ENCODE peak calls at places on chromosomes 5 and 9, in eight cellular contexts. One of them, this sample, is unnamed. For H3K9me3, the result is how much of the 10 kb centered on the place peaks cover.

GRCh38 chr5:95959051-95959963 is 2.3 kb downstream of the ELL2 start:
- DNase-seq in transverse colon: peak
- DNase-seq in right cardiac atrium: no peak
- DNase-seq in AG04450: no peak
- DNase-seq in stomach: no peak
- DNase-seq in Peyer's patch: peak
- DNase-seq in left ventricle myocardium inferior: no peak
- DNase-seq in mucosa of descending colon: no peak
- DNase-seq in this sample: no peak

GRCh38 chr5:167814828-167815227 is 476.6 kb upstream of the WWC1 start:
- DNase-seq in transverse colon: no peak
- DNase-seq in right cardiac atrium: no peak
- DNase-seq in AG04450: peak
- DNase-seq in stomach: no peak
- DNase-seq in Peyer's patch: no peak
- DNase-seq in left ventricle myocardium inferior: no peak
- DNase-seq in mucosa of descending colon: no peak
- DNase-seq in this sample: no peak

GRCh38 chr5:80204808-80205614 is 50.8 kb downstream of the SERINC5 start:
- DNase-seq in transverse colon: no peak
- DNase-seq in right cardiac atrium: no peak
- DNase-seq in AG04450: no peak
- DNase-seq in stomach: peak
- DNase-seq in Peyer's patch: no peak
- DNase-seq in left ventricle myocardium inferior: peak
- DNase-seq in mucosa of descending colon: peak
- DNase-seq in this sample: no peak

GRCh38 chr5:37222181-37222580 is 27.0 kb downstream of the CPLANE1 start:
- DNase-seq in transverse colon: no peak
- DNase-seq in right cardiac atrium: no peak
- DNase-seq in AG04450: no peak
- DNase-seq in stomach: no peak
- DNase-seq in Peyer's patch: no peak
- DNase-seq in left ventricle myocardium inferior: no peak
- DNase-seq in mucosa of descending colon: no peak
- DNase-seq in this sample: no peak

GRCh38 chr5:78077369-78078068 is 217.0 kb downstream of the AP3B1 start:
- DNase-seq in transverse colon: no peak
- DNase-seq in right cardiac atrium: no peak
- DNase-seq in AG04450: no peak
- DNase-seq in stomach: no peak
- DNase-seq in Peyer's patch: no peak
- DNase-seq in left ventricle myocardium inferior: no peak
- DNase-seq in mucosa of descending colon: no peak
- DNase-seq in this sample: no peak

GRCh38 chr9:12163775-12164458 is 529.3 kb upstream of the TYRP1 start:
- DNase-seq in transverse colon: no peak
- DNase-seq in right cardiac atrium: no peak
- DNase-seq in AG04450: no peak
- DNase-seq in stomach: no peak
- DNase-seq in Peyer's patch: no peak
- DNase-seq in left ventricle myocardium inferior: no peak
- DNase-seq in mucosa of descending colon: no peak
- DNase-seq in this sample: no peak

GRCh38 chr9:114958021-114958846 is 27.8 kb upstream of the TNFSF8 start:
- DNase-seq in transverse colon: peak
- DNase-seq in right cardiac atrium: peak
- DNase-seq in AG04450: no peak
- DNase-seq in stomach: no peak
- DNase-seq in Peyer's patch: no peak
- DNase-seq in left ventricle myocardium inferior: peak
- DNase-seq in mucosa of descending colon: peak
- DNase-seq in this sample: no peak

GRCh38 chr5:92665506-92665905 is 915.5 kb downstream of the NR2F1-AS1 start:
- DNase-seq in transverse colon: no peak
- DNase-seq in right cardiac atrium: no peak
- DNase-seq in AG04450: no peak
- DNase-seq in stomach: no peak
- DNase-seq in Peyer's patch: no peak
- DNase-seq in left ventricle myocardium inferior: no peak
- DNase-seq in mucosa of descending colon: no peak
- DNase-seq in this sample: no peak

GRCh38 chr9:108439967-108440366 is 415.8 kb downstream of the ACTL7B start:
- DNase-seq in transverse colon: no peak
- DNase-seq in right cardiac atrium: no peak
- DNase-seq in AG04450: no peak
- DNase-seq in stomach: no peak
- DNase-seq in Peyer's patch: no peak
- DNase-seq in left ventricle myocardium inferior: no peak
- DNase-seq in mucosa of descending colon: no peak
- DNase-seq in this sample: no peak

GRCh38 chr5:151243564-151243963 is 9.4 kb upstream of the GM2A start:
- DNase-seq in transverse colon: no peak
- DNase-seq in right cardiac atrium: no peak
- DNase-seq in AG04450: no peak
- DNase-seq in stomach: no peak
- DNase-seq in Peyer's patch: no peak
- DNase-seq in left ventricle myocardium inferior: no peak
- DNase-seq in mucosa of descending colon: no peak
- DNase-seq in this sample: no peak

GRCh38 chr5:95631991-95632675 is 12.2 kb downstream of the GPR150 start:
- DNase-seq in transverse colon: peak
- DNase-seq in right cardiac atrium: no peak
- DNase-seq in AG04450: no peak
- DNase-seq in stomach: no peak
- DNase-seq in Peyer's patch: no peak
- DNase-seq in left ventricle myocardium inferior: no peak
- DNase-seq in mucosa of descending colon: no peak
- DNase-seq in this sample: peak

GRCh38 chr5:130762031-130762430 is 403.0 kb downstream of the HINT1 start:
- DNase-seq in transverse colon: no peak
- DNase-seq in right cardiac atrium: no peak
- DNase-seq in AG04450: no peak
- DNase-seq in stomach: no peak
- DNase-seq in Peyer's patch: no peak
- DNase-seq in left ventricle myocardium inferior: no peak
- DNase-seq in mucosa of descending colon: no peak
- DNase-seq in this sample: no peak

GRCh38 chr9:119639287-119639955 is 270.2 kb upstream of the BRINP1 start:
- DNase-seq in transverse colon: no peak
- DNase-seq in right cardiac atrium: no peak
- DNase-seq in AG04450: no peak
- DNase-seq in stomach: no peak
- DNase-seq in Peyer's patch: no peak
- DNase-seq in left ventricle myocardium inferior: no peak
- DNase-seq in mucosa of descending colon: no peak
- DNase-seq in this sample: no peak

GRCh38 chr9:18438300-18438925 is 35.5 kb upstream of the ADAMTSL1 start:
- DNase-seq in transverse colon: no peak
- DNase-seq in right cardiac atrium: peak
- DNase-seq in AG04450: no peak
- DNase-seq in stomach: peak
- DNase-seq in Peyer's patch: peak
- DNase-seq in left ventricle myocardium inferior: peak
- DNase-seq in mucosa of descending colon: no peak
- DNase-seq in this sample: no peak

GRCh38 chr9:18442629-18443491 is 31.1 kb upstream of the ADAMTSL1 start:
- DNase-seq in transverse colon: peak
- DNase-seq in right cardiac atrium: peak
- DNase-seq in AG04450: peak
- DNase-seq in stomach: peak
- DNase-seq in Peyer's patch: peak
- DNase-seq in left ventricle myocardium inferior: peak
- DNase-seq in mucosa of descending colon: peak
- DNase-seq in this sample: peak

GRCh38 chr9:18438951-18439350 is 35.0 kb upstream of the ADAMTSL1 start:
- DNase-seq in transverse colon: no peak
- DNase-seq in right cardiac atrium: no peak
- DNase-seq in AG04450: no peak
- DNase-seq in stomach: no peak
- DNase-seq in Peyer's patch: no peak
- DNase-seq in left ventricle myocardium inferior: no peak
- DNase-seq in mucosa of descending colon: no peak
- DNase-seq in this sample: no peak

GRCh38 chr9:18437315-18438200 is 36.4 kb upstream of the ADAMTSL1 start:
- DNase-seq in transverse colon: no peak
- DNase-seq in right cardiac atrium: peak
- DNase-seq in AG04450: no peak
- DNase-seq in stomach: peak
- DNase-seq in Peyer's patch: peak
- DNase-seq in left ventricle myocardium inferior: peak
- DNase-seq in mucosa of descending colon: no peak
- DNase-seq in this sample: no peak

DNA sequence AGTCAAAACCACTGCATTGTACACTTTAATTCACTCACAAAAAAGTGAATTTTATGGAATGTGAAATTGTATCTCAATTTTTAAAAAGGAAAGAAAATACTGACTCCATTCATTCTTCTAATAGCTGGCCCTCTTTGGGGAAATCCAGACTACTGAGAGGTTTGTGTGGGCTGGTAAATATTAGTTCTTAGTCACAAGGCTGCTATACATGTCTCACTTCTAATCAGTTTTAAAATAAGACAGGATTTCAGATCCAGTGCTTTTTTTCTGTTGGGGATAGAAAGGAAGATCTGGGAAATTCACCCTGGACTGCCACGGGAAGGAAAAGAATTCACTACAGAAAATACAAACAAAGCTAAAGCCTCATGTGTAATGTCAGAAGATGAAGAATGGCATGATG is 32.7 kb upstream of the ADAMTSL1 start:
- DNase-seq in transverse colon: no peak
- DNase-seq in right cardiac atrium: no peak
- DNase-seq in AG04450: no peak
- DNase-seq in stomach: no peak
- DNase-seq in Peyer's patch: no peak
- DNase-seq in left ventricle myocardium inferior: no peak
- DNase-seq in mucosa of descending colon: no peak
- DNase-seq in this sample: no peak
- H3K9me3 ChIP-seq in transverse colon: under half
- H3K9me3 ChIP-seq in right cardiac atrium: under half
- H3K9me3 ChIP-seq in AG04450: under half
- H3K9me3 ChIP-seq in stomach: under half
- H3K9me3 ChIP-seq in Peyer's patch: under half
- H3K9me3 ChIP-seq in left ventricle myocardium inferior: under half
- H3K9me3 ChIP-seq in mucosa of descending colon: under half
- H3K9me3 ChIP-seq in this sample: under half

DNA sequence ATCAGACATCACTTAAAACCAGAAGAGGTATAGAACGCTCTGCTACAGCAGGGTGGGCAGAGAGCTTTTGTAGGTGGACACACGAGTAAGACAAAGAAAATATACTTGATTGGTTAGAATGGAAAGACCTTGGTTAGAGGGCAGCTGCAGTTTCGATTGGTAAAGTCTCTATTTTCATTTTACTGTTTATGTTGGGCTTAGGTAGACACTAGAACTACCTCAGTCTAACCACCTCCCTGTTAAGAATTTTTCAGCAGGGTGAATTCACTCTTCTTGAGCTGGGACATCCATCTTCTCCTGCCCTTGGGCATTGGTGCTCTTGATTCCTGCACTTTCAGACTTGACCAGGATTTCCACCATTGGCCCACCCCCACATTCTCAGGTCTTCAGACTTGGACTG is 116.3 kb downstream of the BASP1 start:
- DNase-seq in transverse colon: no peak
- DNase-seq in right cardiac atrium: no peak
- DNase-seq in AG04450: no peak
- DNase-seq in stomach: no peak
- DNase-seq in Peyer's patch: no peak
- DNase-seq in left ventricle myocardium inferior: no peak
- DNase-seq in mucosa of descending colon: no peak
- DNase-seq in this sample: no peak
- H3K9me3 ChIP-seq in transverse colon: under half
- H3K9me3 ChIP-seq in right cardiac atrium: under half
- H3K9me3 ChIP-seq in AG04450: under half
- H3K9me3 ChIP-seq in stomach: under half
- H3K9me3 ChIP-seq in Peyer's patch: under half
- H3K9me3 ChIP-seq in left ventricle myocardium inferior: under half
- H3K9me3 ChIP-seq in mucosa of descending colon: under half
- H3K9me3 ChIP-seq in this sample: under half

GRCh38 chr5:5798041-5798827 is 375.8 kb downstream of the ICE1 start:
- DNase-seq in transverse colon: no peak
- DNase-seq in right cardiac atrium: no peak
- DNase-seq in AG04450: no peak
- DNase-seq in stomach: no peak
- DNase-seq in Peyer's patch: no peak
- DNase-seq in left ventricle myocardium inferior: no peak
- DNase-seq in mucosa of descending colon: no peak
- DNase-seq in this sample: no peak

GRCh38 chr5:5799229-5799628 is 376.8 kb downstream of the ICE1 start:
- DNase-seq in transverse colon: no peak
- DNase-seq in right cardiac atrium: no peak
- DNase-seq in AG04450: no peak
- DNase-seq in stomach: no peak
- DNase-seq in Peyer's patch: no peak
- DNase-seq in left ventricle myocardium inferior: no peak
- DNase-seq in mucosa of descending colon: no peak
- DNase-seq in this sample: no peak

GRCh38 chr5:5800801-5801761 is 378.6 kb downstream of the ICE1 start:
- DNase-seq in transverse colon: no peak
- DNase-seq in right cardiac atrium: no peak
- DNase-seq in AG04450: no peak
- DNase-seq in stomach: no peak
- DNase-seq in Peyer's patch: no peak
- DNase-seq in left ventricle myocardium inferior: peak
- DNase-seq in mucosa of descending colon: no peak
- DNase-seq in this sample: no peak

GRCh38 chr5:5795074-5795779 is 372.8 kb downstream of the ICE1 start:
- DNase-seq in transverse colon: no peak
- DNase-seq in right cardiac atrium: peak
- DNase-seq in AG04450: no peak
- DNase-seq in stomach: no peak
- DNase-seq in Peyer's patch: no peak
- DNase-seq in left ventricle myocardium inferior: peak
- DNase-seq in mucosa of descending colon: no peak
- DNase-seq in this sample: no peak

GRCh38 chr5:5799826-5800225 is 377.3 kb downstream of the ICE1 start:
- DNase-seq in transverse colon: no peak
- DNase-seq in right cardiac atrium: no peak
- DNase-seq in AG04450: no peak
- DNase-seq in stomach: no peak
- DNase-seq in Peyer's patch: no peak
- DNase-seq in left ventricle myocardium inferior: no peak
- DNase-seq in mucosa of descending colon: no peak
- DNase-seq in this sample: no peak
- H3K9me3 ChIP-seq in transverse colon: under half
- H3K9me3 ChIP-seq in right cardiac atrium: under half
- H3K9me3 ChIP-seq in AG04450: half or more
- H3K9me3 ChIP-seq in stomach: under half
- H3K9me3 ChIP-seq in Peyer's patch: under half
- H3K9me3 ChIP-seq in left ventricle myocardium inferior: under half
- H3K9me3 ChIP-seq in mucosa of descending colon: under half
- H3K9me3 ChIP-seq in this sample: under half

GRCh38 chr5:179033004-179033580 is 9.5 kb downstream of the ZNF879 start:
- DNase-seq in transverse colon: no peak
- DNase-seq in right cardiac atrium: no peak
- DNase-seq in AG04450: no peak
- DNase-seq in stomach: no peak
- DNase-seq in Peyer's patch: no peak
- DNase-seq in left ventricle myocardium inferior: no peak
- DNase-seq in mucosa of descending colon: no peak
- DNase-seq in this sample: no peak
- H3K9me3 ChIP-seq in transverse colon: half or more
- H3K9me3 ChIP-seq in right cardiac atrium: under half
- H3K9me3 ChIP-seq in AG04450: under half
- H3K9me3 ChIP-seq in stomach: half or more
- H3K9me3 ChIP-seq in Peyer's patch: half or more
- H3K9me3 ChIP-seq in left ventricle myocardium inferior: half or more
- H3K9me3 ChIP-seq in mucosa of descending colon: half or more
- H3K9me3 ChIP-seq in this sample: half or more